ENCODE peak calls at places on chromosomes 3 and 15, in eight cellular contexts. One of them, this sample, is unnamed.

GRCh38 chr3:7876741-7877297 is 624.8 kb upstream of the LMCD1 start:
- DNase-seq in left ventricle myocardium inferior: no peak
- DNase-seq in A549: no peak
- DNase-seq in body of pancreas: no peak
- DNase-seq in uterus: no peak
- DNase-seq in spleen: no peak
- DNase-seq in endodermal cell: no peak
- DNase-seq in HFF-Myc: no peak
- DNase-seq in this sample: no peak

GRCh38 chr3:55543228-55543627 is 56.1 kb upstream of the WNT5A start:
- DNase-seq in left ventricle myocardium inferior: no peak
- DNase-seq in A549: no peak
- DNase-seq in body of pancreas: no peak
- DNase-seq in uterus: no peak
- DNase-seq in spleen: no peak
- DNase-seq in endodermal cell: no peak
- DNase-seq in HFF-Myc: no peak
- DNase-seq in this sample: no peak

GRCh38 chr3:10992017-10992945 is at the start of gene SLC6A1:
- DNase-seq in left ventricle myocardium inferior: no peak
- DNase-seq in A549: peak
- DNase-seq in body of pancreas: no peak
- DNase-seq in uterus: peak
- DNase-seq in spleen: no peak
- DNase-seq in endodermal cell: peak
- DNase-seq in HFF-Myc: no peak
- DNase-seq in this sample: no peak

GRCh38 chr3:152030320-152030719 is 156.9 kb downstream of the SUCNR1 start:
- DNase-seq in left ventricle myocardium inferior: no peak
- DNase-seq in A549: no peak
- DNase-seq in body of pancreas: no peak
- DNase-seq in uterus: no peak
- DNase-seq in spleen: no peak
- DNase-seq in endodermal cell: no peak
- DNase-seq in HFF-Myc: no peak
- DNase-seq in this sample: no peak

GRCh38 chr3:89025185-89025584 is 82.2 kb upstream of the EPHA3 start:
- DNase-seq in left ventricle myocardium inferior: no peak
- DNase-seq in A549: no peak
- DNase-seq in body of pancreas: no peak
- DNase-seq in uterus: no peak
- DNase-seq in spleen: no peak
- DNase-seq in endodermal cell: no peak
- DNase-seq in HFF-Myc: no peak
- DNase-seq in this sample: peak

GRCh38 chr3:140942221-140943104 is 827 bp downstream of the SLC25A36 start:
- DNase-seq in left ventricle myocardium inferior: peak
- DNase-seq in A549: peak
- DNase-seq in body of pancreas: peak
- DNase-seq in uterus: peak
- DNase-seq in spleen: peak
- DNase-seq in endodermal cell: peak
- DNase-seq in HFF-Myc: no peak
- DNase-seq in this sample: no peak

GRCh38 chr15:25717861-25718504 is 145.1 kb downstream of the ATP10A start:
- DNase-seq in left ventricle myocardium inferior: no peak
- DNase-seq in A549: no peak
- DNase-seq in body of pancreas: no peak
- DNase-seq in uterus: no peak
- DNase-seq in spleen: peak
- DNase-seq in endodermal cell: peak
- DNase-seq in HFF-Myc: no peak
- DNase-seq in this sample: no peak

GRCh38 chr3:168589376-168589775 is 493.7 kb upstream of the GOLIM4 start:
- DNase-seq in left ventricle myocardium inferior: no peak
- DNase-seq in A549: no peak
- DNase-seq in body of pancreas: no peak
- DNase-seq in uterus: no peak
- DNase-seq in spleen: no peak
- DNase-seq in endodermal cell: no peak
- DNase-seq in HFF-Myc: no peak
- DNase-seq in this sample: no peak

GRCh38 chr15:41022487-41023090 is 69.3 kb downstream of the CHAC1 start:
- DNase-seq in left ventricle myocardium inferior: no peak
- DNase-seq in A549: peak
- DNase-seq in body of pancreas: peak
- DNase-seq in uterus: peak
- DNase-seq in spleen: no peak
- DNase-seq in endodermal cell: peak
- DNase-seq in HFF-Myc: no peak
- DNase-seq in this sample: peak

GRCh38 chr3:41907330-41908073 is 54.4 kb downstream of the ULK4 start:
- DNase-seq in left ventricle myocardium inferior: no peak
- DNase-seq in A549: no peak
- DNase-seq in body of pancreas: no peak
- DNase-seq in uterus: no peak
- DNase-seq in spleen: no peak
- DNase-seq in endodermal cell: no peak
- DNase-seq in HFF-Myc: no peak
- DNase-seq in this sample: peak

GRCh38 chr15:99704444-99704838 is 28.8 kb downstream of the LYSMD4 start:
- DNase-seq in left ventricle myocardium inferior: no peak
- DNase-seq in A549: peak
- DNase-seq in body of pancreas: peak
- DNase-seq in uterus: no peak
- DNase-seq in spleen: no peak
- DNase-seq in endodermal cell: peak
- DNase-seq in HFF-Myc: peak
- DNase-seq in this sample: peak

GRCh38 chr3:71305246-71306206 is 278.0 kb downstream of the FOXP1 start:
- DNase-seq in left ventricle myocardium inferior: peak
- DNase-seq in A549: no peak
- DNase-seq in body of pancreas: peak
- DNase-seq in uterus: peak
- DNase-seq in spleen: peak
- DNase-seq in endodermal cell: peak
- DNase-seq in HFF-Myc: no peak
- DNase-seq in this sample: peak

GRCh38 chr3:194404365-194405140 is 5.5 kb upstream of the GP5 start:
- DNase-seq in left ventricle myocardium inferior: no peak
- DNase-seq in A549: peak
- DNase-seq in body of pancreas: peak
- DNase-seq in uterus: no peak
- DNase-seq in spleen: no peak
- DNase-seq in endodermal cell: no peak
- DNase-seq in HFF-Myc: peak
- DNase-seq in this sample: peak

GRCh38 chr3:182794455-182794773 is 1.1 kb downstream of the ATP11B start:
- DNase-seq in left ventricle myocardium inferior: no peak
- DNase-seq in A549: no peak
- DNase-seq in body of pancreas: peak
- DNase-seq in uterus: no peak
- DNase-seq in spleen: no peak
- DNase-seq in endodermal cell: no peak
- DNase-seq in HFF-Myc: no peak
- DNase-seq in this sample: no peak

GRCh38 chr3:146160964-146161724 is at the start of gene PLOD2:
- DNase-seq in left ventricle myocardium inferior: peak
- DNase-seq in A549: peak
- DNase-seq in body of pancreas: peak
- DNase-seq in uterus: peak
- DNase-seq in spleen: peak
- DNase-seq in endodermal cell: peak
- DNase-seq in HFF-Myc: no peak
- DNase-seq in this sample: peak

GRCh38 chr3:29202368-29202767 is 78.5 kb upstream of the RBMS3 start:
- DNase-seq in left ventricle myocardium inferior: no peak
- DNase-seq in A549: no peak
- DNase-seq in body of pancreas: no peak
- DNase-seq in uterus: no peak
- DNase-seq in spleen: no peak
- DNase-seq in endodermal cell: no peak
- DNase-seq in HFF-Myc: no peak
- DNase-seq in this sample: no peak

DNA sequence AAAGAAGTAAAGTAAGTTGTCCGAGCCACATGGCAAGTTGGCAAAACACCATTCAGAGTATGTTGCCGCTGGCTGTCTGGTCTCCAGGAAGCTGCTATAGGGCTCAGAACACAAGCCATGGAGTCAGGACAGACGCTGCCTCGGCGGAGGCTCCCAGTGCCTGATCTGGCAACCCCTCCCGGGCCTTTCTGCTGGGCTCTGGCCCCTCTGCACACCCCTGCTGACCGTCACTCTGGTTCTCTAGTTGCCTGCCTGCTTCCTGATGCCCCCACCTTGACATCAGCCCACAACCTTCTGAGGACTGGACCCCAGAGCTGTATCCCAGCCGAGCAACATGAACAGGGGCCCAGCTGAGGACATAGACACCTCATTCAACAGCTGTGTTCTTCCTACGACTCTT is 39.1 kb downstream of the MGLL start:
- DNase-seq in left ventricle myocardium inferior: no peak
- DNase-seq in A549: no peak
- DNase-seq in body of pancreas: no peak
- DNase-seq in uterus: no peak
- DNase-seq in spleen: peak
- DNase-seq in endodermal cell: no peak
- DNase-seq in HFF-Myc: no peak
- DNase-seq in this sample: no peak
- TF ChIP-seq CTCF in left ventricle myocardium inferior: no peak
- TF ChIP-seq CTCF in A549: no peak
- TF ChIP-seq CTCF in body of pancreas: no peak
- TF ChIP-seq CTCF in uterus: no peak
- TF ChIP-seq CTCF in spleen: no peak
- TF ChIP-seq CTCF in endodermal cell: no peak
- TF ChIP-seq CTCF in HFF-Myc: no peak
- TF ChIP-seq CTCF in this sample: no peak

GRCh38 chr15:67157779-67158366 is 92.5 kb downstream of the SMAD3 start:
- DNase-seq in left ventricle myocardium inferior: no peak
- DNase-seq in A549: no peak
- DNase-seq in body of pancreas: no peak
- DNase-seq in uterus: no peak
- DNase-seq in spleen: no peak
- DNase-seq in endodermal cell: no peak
- DNase-seq in HFF-Myc: no peak
- DNase-seq in this sample: no peak

GRCh38 chr15:67156426-67156825 is 91.0 kb downstream of the SMAD3 start:
- DNase-seq in left ventricle myocardium inferior: no peak
- DNase-seq in A549: no peak
- DNase-seq in body of pancreas: no peak
- DNase-seq in uterus: no peak
- DNase-seq in spleen: no peak
- DNase-seq in endodermal cell: no peak
- DNase-seq in HFF-Myc: no peak
- DNase-seq in this sample: no peak

GRCh38 chr15:67158367-67158766 is 93.0 kb downstream of the SMAD3 start:
- DNase-seq in left ventricle myocardium inferior: no peak
- DNase-seq in A549: no peak
- DNase-seq in body of pancreas: no peak
- DNase-seq in uterus: no peak
- DNase-seq in spleen: no peak
- DNase-seq in endodermal cell: no peak
- DNase-seq in HFF-Myc: no peak
- DNase-seq in this sample: no peak

GRCh38 chr15:67154249-67154648 is 88.8 kb downstream of the SMAD3 start:
- DNase-seq in left ventricle myocardium inferior: no peak
- DNase-seq in A549: no peak
- DNase-seq in body of pancreas: no peak
- DNase-seq in uterus: no peak
- DNase-seq in spleen: no peak
- DNase-seq in endodermal cell: no peak
- DNase-seq in HFF-Myc: no peak
- DNase-seq in this sample: no peak

DNA sequence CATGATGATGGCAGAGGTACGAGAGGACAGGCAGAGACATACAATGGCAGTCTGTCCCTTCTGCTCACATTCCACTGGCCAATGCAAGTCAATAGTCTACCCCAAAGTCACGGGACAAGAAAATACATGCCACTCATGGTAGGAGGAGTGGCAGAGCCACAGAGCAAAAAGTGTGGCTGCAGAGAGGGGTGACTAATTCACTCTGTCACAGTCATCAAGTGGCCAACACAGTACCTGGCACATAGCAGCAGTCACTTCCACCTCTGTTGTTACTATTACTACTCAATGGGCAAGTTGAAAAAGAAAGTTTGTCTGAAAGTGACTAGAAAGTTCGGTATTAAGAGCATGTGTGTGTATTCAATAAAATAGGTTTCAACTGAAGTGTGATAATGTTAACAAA is 91.4 kb downstream of the SMAD3 start:
- DNase-seq in left ventricle myocardium inferior: no peak
- DNase-seq in A549: no peak
- DNase-seq in body of pancreas: no peak
- DNase-seq in uterus: no peak
- DNase-seq in spleen: no peak
- DNase-seq in endodermal cell: no peak
- DNase-seq in HFF-Myc: no peak
- DNase-seq in this sample: no peak
- H3K4me3 ChIP-seq in left ventricle myocardium inferior: no peak
- H3K4me3 ChIP-seq in A549: no peak
- H3K4me3 ChIP-seq in body of pancreas: no peak
- H3K4me3 ChIP-seq in uterus: no peak
- H3K4me3 ChIP-seq in spleen: no peak
- H3K4me3 ChIP-seq in endodermal cell: no peak
- H3K4me3 ChIP-seq in HFF-Myc: no peak
- H3K4me3 ChIP-seq in this sample: no peak

DNA sequence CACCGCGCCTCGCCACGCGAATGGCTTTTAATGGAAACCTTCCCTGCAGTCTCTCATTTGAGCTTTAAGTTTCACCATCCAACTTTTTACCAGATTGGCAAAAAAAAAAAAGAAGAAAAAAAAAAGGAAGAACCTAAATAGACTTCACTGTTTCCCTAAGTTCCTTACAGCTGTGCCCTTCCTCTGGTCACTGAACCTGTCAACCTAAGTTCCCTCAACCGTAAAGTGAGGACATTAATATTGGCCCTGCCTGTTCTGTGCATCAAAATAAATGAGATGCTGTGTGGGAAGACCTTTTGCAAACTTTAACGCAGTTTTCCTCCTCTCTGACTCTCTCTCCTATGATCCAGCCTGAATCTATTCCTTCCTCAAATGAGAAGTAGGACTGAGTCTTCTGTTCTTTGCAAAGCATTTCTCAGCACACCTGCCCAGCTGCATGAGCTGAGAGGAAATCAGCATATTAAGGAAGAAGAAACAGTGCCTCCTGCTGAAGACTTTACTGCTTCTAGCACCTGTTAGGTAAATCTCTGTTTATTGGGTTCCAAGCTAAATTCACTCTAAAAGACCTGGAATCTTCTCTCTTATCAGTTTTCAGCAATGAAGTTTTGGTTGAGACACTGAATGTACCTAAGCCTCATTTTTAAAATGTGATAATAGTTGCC is 99.6 kb upstream of the ETV5 start:
- DNase-seq in left ventricle myocardium inferior: no peak
- DNase-seq in A549: no peak
- DNase-seq in body of pancreas: no peak
- DNase-seq in uterus: no peak
- DNase-seq in spleen: no peak
- DNase-seq in endodermal cell: peak
- DNase-seq in HFF-Myc: no peak
- DNase-seq in this sample: no peak
- TF ChIP-seq CTCF in left ventricle myocardium inferior: no peak
- TF ChIP-seq CTCF in A549: no peak
- TF ChIP-seq CTCF in body of pancreas: no peak
- TF ChIP-seq CTCF in uterus: no peak
- TF ChIP-seq CTCF in spleen: no peak
- TF ChIP-seq CTCF in endodermal cell: peak
- TF ChIP-seq CTCF in HFF-Myc: no peak
- TF ChIP-seq CTCF in this sample: no peak

GRCh38 chr15:38069001-38069400 is 134.6 kb downstream of the TMCO5A start:
- DNase-seq in left ventricle myocardium inferior: no peak
- DNase-seq in A549: peak
- DNase-seq in body of pancreas: no peak
- DNase-seq in uterus: no peak
- DNase-seq in spleen: no peak
- DNase-seq in endodermal cell: no peak
- DNase-seq in HFF-Myc: peak
- DNase-seq in this sample: no peak
- H3K4me3 ChIP-seq in left ventricle myocardium inferior: peak
- H3K4me3 ChIP-seq in A549: peak
- H3K4me3 ChIP-seq in body of pancreas: no peak
- H3K4me3 ChIP-seq in uterus: no peak
- H3K4me3 ChIP-seq in spleen: peak
- H3K4me3 ChIP-seq in endodermal cell: no peak
- H3K4me3 ChIP-seq in HFF-Myc: peak
- H3K4me3 ChIP-seq in this sample: no peak